ENCODE peak calls at places on chromosomes 3 and 15, in eight cellular contexts. I is H9; E is SHP77 treated with DMSO at 0.1 percent for 48 hours; F is NCI-H1417; M is activated CD8-positive, alpha-beta memory T cell treated with anti-CD3 and anti-CD28 coated beads, Interleukin-2, amount 50 U/mL, for 48 hours; S is lower leg skin; O is WTC11; Y is occipital lobe. L is an unnamed sample.

GRCh38 chr3:141876891-141877561 is 583 bp downstream of the ATP1B3 start:
- DNase-seq in I (peak), E (no peak), F (peak), M (peak), S (peak), O (peak), Y (peak), L (peak)

GRCh38 chr3:136929984-136930671 is 27.7 kb upstream of the IL20RB start:
- DNase-seq in I (no peak), E (no peak), F (no peak), M (no peak), S (peak), O (no peak), Y (no peak), L (no peak)

GRCh38 chr3:39090922-39091321 is 16.5 kb downstream of the GORASP1 start:
- DNase-seq in I (no peak), E (no peak), F (no peak), M (no peak), S (no peak), O (no peak), Y (no peak), L (no peak)

GRCh38 chr15:89016549-89017041 is 71.7 kb upstream of the ABHD2 start:
- DNase-seq in I (no peak), E (no peak), F (peak), M (no peak), S (peak), O (no peak), Y (peak), L (no peak)

GRCh38 chr3:30934208-30934550 is 39.7 kb upstream of the GADL1 start:
- DNase-seq in I (no peak), E (peak), F (peak), M (no peak), S (no peak), O (no peak), Y (no peak), L (no peak)

GRCh38 chr15:92545996-92546395 is 109.6 kb downstream of the FAM174B start:
- DNase-seq in I (no peak), E (no peak), F (no peak), M (no peak), S (no peak), O (no peak), Y (no peak), L (no peak)

GRCh38 chr3:153043729-153044314 is 118.2 kb upstream of the RAP2B start:
- DNase-seq in I (no peak), E (no peak), F (no peak), M (no peak), S (no peak), O (no peak), Y (no peak), L (no peak)

GRCh38 chr15:29765234-29765841 is 56.9 kb downstream of the TJP1 start:
- DNase-seq in I (no peak), E (no peak), F (no peak), M (no peak), S (no peak), O (peak), Y (no peak), L (no peak)

GRCh38 chr15:56759450-56759845 is 26.1 kb upstream of the ZNF280D start:
- DNase-seq in I (no peak), E (no peak), F (no peak), M (no peak), S (no peak), O (no peak), Y (no peak), L (no peak)

GRCh38 chr3:114213262-114213668 is 24.1 kb downstream of the ZNF80 start:
- DNase-seq in I (no peak), E (no peak), F (no peak), M (no peak), S (no peak), O (no peak), Y (no peak), L (no peak)

GRCh38 chr3:95277614-95278013 is 1214.8 kb downstream of the NSUN3 start:
- DNase-seq in I (no peak), E (no peak), F (peak), M (no peak), S (no peak), O (no peak), Y (no peak), L (no peak)

GRCh38 chr3:73611176-73611575 is 13.6 kb downstream of the PDZRN3 start:
- DNase-seq in I (no peak), E (no peak), F (no peak), M (no peak), S (no peak), O (no peak), Y (no peak), L (no peak)

GRCh38 chr3:58683001-58683845 is 16.6 kb upstream of the FAM3D start:
- DNase-seq in I (no peak), E (peak), F (no peak), M (peak), S (peak), O (no peak), Y (no peak), L (no peak)

GRCh38 chr15:31197497-31198414 is 96.2 kb upstream of the TRPM1 start:
- DNase-seq in I (peak), E (peak), F (peak), M (peak), S (peak), O (peak), Y (no peak), L (peak)

GRCh38 chr3:119589087-119589773 is 8.5 kb upstream of the PLA1A start:
- DNase-seq in I (no peak), E (no peak), F (no peak), M (no peak), S (no peak), O (no peak), Y (no peak), L (no peak)

GRCh38 chr15:48393650-48394049 is 62.4 kb downstream of the DUT start:
- DNase-seq in I (no peak), E (no peak), F (no peak), M (no peak), S (no peak), O (no peak), Y (no peak), L (no peak)

GRCh38 chr3:153038779-153039178 is 123.2 kb upstream of the RAP2B start:
- DNase-seq in I (no peak), E (no peak), F (no peak), M (no peak), S (no peak), O (no peak), Y (no peak), L (no peak)

GRCh38 chr15:57735406-57735805 is 28.9 kb downstream of the POLR2M start:
- DNase-seq in I (no peak), E (no peak), F (no peak), M (no peak), S (no peak), O (no peak), Y (no peak), L (no peak)

GRCh38 chr3:59391131-59391530 is 341.3 kb upstream of the CFAP20DC start:
- DNase-seq in I (no peak), E (no peak), F (no peak), M (no peak), S (no peak), O (no peak), Y (no peak), L (no peak)

GRCh38 chr15:35777016-35777415 is 231.1 kb upstream of the DPH6 start:
- DNase-seq in I (no peak), E (no peak), F (peak), M (no peak), S (no peak), O (no peak), Y (no peak), L (peak)

GRCh38 chr3:160016972-160017371 is 28.3 kb downstream of the IL12A start:
- DNase-seq in I (no peak), E (no peak), F (no peak), M (no peak), S (no peak), O (no peak), Y (no peak), L (no peak)

GRCh38 chr15:31069360-31070000 is 32.0 kb downstream of the TRPM1 start:
- DNase-seq in I (no peak), E (no peak), F (no peak), M (no peak), S (no peak), O (no peak), Y (no peak), L (no peak)

GRCh38 chr3:46829699-46830208 is 33.5 kb downstream of the MYL3 start:
- DNase-seq in I (no peak), E (no peak), F (peak), M (peak), S (no peak), O (no peak), Y (no peak), L (no peak)

GRCh38 chr3:158105710-158106438 is at the start of gene SHOX2:
- DNase-seq in I (peak), E (peak), F (peak), M (peak), S (peak), O (peak), Y (no peak), L (peak)

GRCh38 chr15:47332481-47332880 is 384.8 kb upstream of the SEMA6D start:
- DNase-seq in I (no peak), E (no peak), F (no peak), M (no peak), S (no peak), O (no peak), Y (no peak), L (no peak)

GRCh38 chr3:153087595-153088566 is 74.1 kb upstream of the RAP2B start:
- DNase-seq in I (no peak), E (no peak), F (no peak), M (no peak), S (no peak), O (no peak), Y (no peak), L (no peak)

L was measured in BE2C.